ENCODE peak calls at places on chromosomes 13 and 19, in four cellular contexts. One of them, this sample, is unnamed.

GRCh38 chr19:39406656-39407393 is at the start of gene ZFP36:
- DNase-seq in A549: peak
- DNase-seq in HepG2: peak
- DNase-seq in GM12878: no peak
- DNase-seq in this sample: peak

GRCh38 chr19:10061717-10062310 is 24.3 kb upstream of the SHFL start:
- DNase-seq in A549: no peak
- DNase-seq in HepG2: no peak
- DNase-seq in GM12878: no peak
- DNase-seq in this sample: peak

GRCh38 chr13:59304596-59304995 is 859.1 kb downstream of the DIAPH3 start:
- DNase-seq in A549: no peak
- DNase-seq in HepG2: no peak
- DNase-seq in GM12878: no peak
- DNase-seq in this sample: no peak

GRCh38 chr13:44108345-44108858 is 228.7 kb downstream of the LACC1 start:
- DNase-seq in A549: peak
- DNase-seq in HepG2: peak
- DNase-seq in GM12878: no peak
- DNase-seq in this sample: no peak

GRCh38 chr19:38057954-38058690 is 151.1 kb downstream of the SIPA1L3 start:
- DNase-seq in A549: peak
- DNase-seq in HepG2: peak
- DNase-seq in GM12878: no peak
- DNase-seq in this sample: no peak

GRCh38 chr19:47778954-47779351 is 450 bp downstream of the SELENOW start:
- DNase-seq in A549: no peak
- DNase-seq in HepG2: no peak
- DNase-seq in GM12878: no peak
- DNase-seq in this sample: no peak

GRCh38 chr19:47650695-47651094 is 41.8 kb downstream of the BICRA start:
- DNase-seq in A549: no peak
- DNase-seq in HepG2: no peak
- DNase-seq in GM12878: no peak
- DNase-seq in this sample: no peak

GRCh38 chr19:6032827-6033226 is 54.9 kb upstream of the RANBP3 start:
- DNase-seq in A549: no peak
- DNase-seq in HepG2: no peak
- DNase-seq in GM12878: no peak
- DNase-seq in this sample: no peak

GRCh38 chr13:30906411-30906990 is 430 bp downstream of the MEDAG start:
- DNase-seq in A549: no peak
- DNase-seq in HepG2: no peak
- DNase-seq in GM12878: no peak
- DNase-seq in this sample: no peak

GRCh38 chr13:34044660-34045080 is 226.7 kb downstream of the RFC3 start:
- DNase-seq in A549: peak
- DNase-seq in HepG2: no peak
- DNase-seq in GM12878: no peak
- DNase-seq in this sample: no peak

GRCh38 chr13:108734676-108735075 is 105.3 kb downstream of the MYO16 start:
- DNase-seq in A549: peak
- DNase-seq in HepG2: no peak
- DNase-seq in GM12878: no peak
- DNase-seq in this sample: no peak

DNA sequence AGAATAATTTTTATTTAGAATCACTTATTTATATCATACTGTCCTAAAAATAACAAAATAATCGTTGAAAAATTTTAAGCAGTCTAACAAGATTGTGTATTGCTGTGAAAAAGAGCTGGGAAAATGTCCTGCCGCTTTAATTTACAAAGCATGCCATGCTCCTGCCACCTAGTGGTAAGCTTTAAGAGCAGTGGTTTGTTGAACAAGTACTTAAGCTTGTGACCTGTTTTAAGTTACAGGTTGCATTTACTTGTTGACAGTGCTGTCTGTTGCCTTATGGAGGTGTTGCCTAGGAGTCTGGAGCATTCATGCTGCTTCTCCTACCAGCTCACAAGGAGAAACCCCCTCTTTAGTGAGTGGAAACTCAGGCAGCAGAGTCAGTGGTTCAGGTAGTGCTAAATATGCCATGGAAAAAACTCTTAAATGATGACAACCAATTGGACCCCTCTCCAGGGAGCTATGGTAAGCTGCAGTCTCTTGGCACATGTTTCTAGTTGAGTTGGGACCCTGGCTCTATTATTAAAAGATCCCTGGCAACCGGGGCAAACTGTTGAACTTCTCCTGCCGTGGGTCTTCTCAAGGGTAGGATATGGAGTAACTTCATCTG is 68.4 kb downstream of the SPATA13 start:
- DNase-seq in A549: peak
- DNase-seq in HepG2: peak
- DNase-seq in GM12878: no peak
- DNase-seq in this sample: peak
- TF ChIP-seq POLR2AphosphoS2 in A549: no peak
- TF ChIP-seq POLR2AphosphoS2 in HepG2: no peak
- TF ChIP-seq POLR2AphosphoS2 in GM12878: no peak
- TF ChIP-seq POLR2AphosphoS2 in this sample: no peak

GRCh38 chr13:43005460-43006236 is 13.6 kb upstream of the EPSTI1 start:
- DNase-seq in A549: no peak
- DNase-seq in HepG2: peak
- DNase-seq in GM12878: no peak
- DNase-seq in this sample: no peak
- TF ChIP-seq POLR2AphosphoS2 in A549: no peak
- TF ChIP-seq POLR2AphosphoS2 in HepG2: no peak
- TF ChIP-seq POLR2AphosphoS2 in GM12878: no peak
- TF ChIP-seq POLR2AphosphoS2 in this sample: no peak

GRCh38 chr19:45440873-45441654 is 17.3 kb upstream of the ERCC1 start:
- DNase-seq in A549: no peak
- DNase-seq in HepG2: no peak
- DNase-seq in GM12878: no peak
- DNase-seq in this sample: peak

GRCh38 chr19:45444318-45445041 is 20.8 kb upstream of the ERCC1 start:
- DNase-seq in A549: peak
- DNase-seq in HepG2: peak
- DNase-seq in GM12878: no peak
- DNase-seq in this sample: peak

GRCh38 chr19:45442927-45443461 is 19.3 kb upstream of the ERCC1 start:
- DNase-seq in A549: no peak
- DNase-seq in HepG2: no peak
- DNase-seq in GM12878: no peak
- DNase-seq in this sample: peak

GRCh38 chr19:45443462-45444317 is 20.0 kb upstream of the ERCC1 start:
- DNase-seq in A549: peak
- DNase-seq in HepG2: peak
- DNase-seq in GM12878: no peak
- DNase-seq in this sample: peak

DNA sequence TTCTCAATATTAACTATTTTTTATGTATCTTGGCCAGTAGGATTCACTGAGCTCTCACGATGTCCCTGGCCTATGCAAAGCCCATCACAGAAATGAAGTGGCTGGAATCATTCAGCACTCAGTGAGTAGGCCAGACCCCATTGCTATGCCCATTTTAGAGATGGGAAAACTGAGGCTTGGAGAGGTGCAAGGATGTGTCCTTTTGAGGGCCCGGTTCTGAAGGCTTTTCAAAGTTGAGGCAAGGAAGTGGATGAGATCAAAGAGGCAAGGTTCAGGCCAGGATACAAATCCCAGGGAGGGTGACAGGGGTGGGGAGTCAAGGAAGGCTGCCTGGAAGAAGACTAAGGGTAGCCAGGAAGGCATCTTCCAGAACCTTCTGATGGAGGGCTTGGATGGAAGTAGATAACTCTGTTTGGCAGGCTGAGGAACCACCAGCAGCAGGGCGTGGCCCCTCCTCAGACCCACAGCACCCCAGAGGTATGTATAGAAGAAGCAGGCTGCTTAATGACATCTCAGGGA is 18.8 kb upstream of the ERCC1 start:
- DNase-seq in A549: no peak
- DNase-seq in HepG2: no peak
- DNase-seq in GM12878: no peak
- DNase-seq in this sample: no peak
- TF ChIP-seq POLR2AphosphoS2 in A549: no peak
- TF ChIP-seq POLR2AphosphoS2 in HepG2: no peak
- TF ChIP-seq POLR2AphosphoS2 in GM12878: no peak
- TF ChIP-seq POLR2AphosphoS2 in this sample: no peak

GRCh38 chr19:31140717-31141116 is 208.5 kb downstream of the TSHZ3 start:
- DNase-seq in A549: no peak
- DNase-seq in HepG2: no peak
- DNase-seq in GM12878: no peak
- DNase-seq in this sample: no peak
- TF ChIP-seq POLR2AphosphoS2 in A549: no peak
- TF ChIP-seq POLR2AphosphoS2 in HepG2: no peak
- TF ChIP-seq POLR2AphosphoS2 in GM12878: no peak
- TF ChIP-seq POLR2AphosphoS2 in this sample: no peak

DNA sequence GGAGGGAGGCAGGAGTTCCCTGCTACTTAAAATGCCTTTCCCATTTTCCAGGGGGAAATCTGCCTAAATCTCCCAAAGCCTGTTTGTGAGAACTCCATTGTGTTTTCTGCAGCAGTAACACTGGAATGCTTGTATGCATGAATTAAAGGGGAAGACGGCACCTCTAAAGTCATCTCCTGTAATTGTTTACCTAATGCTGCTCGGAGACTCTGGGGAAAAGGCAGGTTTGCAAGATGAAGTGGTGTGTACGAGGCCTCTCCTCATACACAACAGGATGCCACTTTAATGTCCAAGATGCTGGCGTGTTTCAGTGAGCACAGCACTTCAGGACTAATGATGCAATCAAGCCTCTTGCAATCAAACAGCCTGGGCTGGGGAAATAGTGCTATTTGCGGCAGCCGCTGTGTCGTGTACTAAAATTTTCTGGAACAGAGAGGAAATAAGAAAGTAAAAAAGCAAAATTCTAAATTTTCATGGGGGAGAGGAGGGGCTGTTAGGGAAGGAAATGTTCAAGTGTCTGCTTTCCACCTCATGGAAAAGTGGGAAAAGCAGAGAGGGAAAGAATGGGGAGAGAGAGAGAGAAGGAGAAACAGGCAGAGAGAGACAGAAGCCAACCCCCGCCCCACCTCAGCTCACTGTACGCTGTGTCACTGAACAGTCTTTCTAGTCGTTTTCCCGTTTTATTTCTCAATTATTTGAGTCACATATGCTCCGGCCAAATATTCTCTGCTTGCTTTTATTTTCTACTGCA is 32.9 kb downstream of the TSHZ3 start:
- DNase-seq in A549: no peak
- DNase-seq in HepG2: no peak
- DNase-seq in GM12878: no peak
- DNase-seq in this sample: no peak
- TF ChIP-seq POLR2AphosphoS2 in A549: no peak
- TF ChIP-seq POLR2AphosphoS2 in HepG2: no peak
- TF ChIP-seq POLR2AphosphoS2 in GM12878: no peak
- TF ChIP-seq POLR2AphosphoS2 in this sample: no peak

GRCh38 chr19:51708811-51709210 is 15.0 kb downstream of the HAS1 start:
- DNase-seq in A549: no peak
- DNase-seq in HepG2: no peak
- DNase-seq in GM12878: no peak
- DNase-seq in this sample: no peak

GRCh38 chr19:51704601-51705000 is 11.5 kb downstream of the SPACA6 start:
- DNase-seq in A549: no peak
- DNase-seq in HepG2: no peak
- DNase-seq in GM12878: no peak
- DNase-seq in this sample: no peak

GRCh38 chr19:51703655-51704515 is 10.8 kb downstream of the SPACA6 start:
- DNase-seq in A549: peak
- DNase-seq in HepG2: peak
- DNase-seq in GM12878: peak
- DNase-seq in this sample: peak

GRCh38 chr19:51706885-51707284 is 13.8 kb downstream of the SPACA6 start:
- DNase-seq in A549: no peak
- DNase-seq in HepG2: no peak
- DNase-seq in GM12878: no peak
- DNase-seq in this sample: no peak

GRCh38 chr19:51706296-51706695 is 13.2 kb downstream of the SPACA6 start:
- DNase-seq in A549: no peak
- DNase-seq in HepG2: no peak
- DNase-seq in GM12878: no peak
- DNase-seq in this sample: no peak
- TF ChIP-seq POLR2AphosphoS2 in A549: no peak
- TF ChIP-seq POLR2AphosphoS2 in HepG2: no peak
- TF ChIP-seq POLR2AphosphoS2 in GM12878: no peak
- TF ChIP-seq POLR2AphosphoS2 in this sample: no peak

GRCh38 chr19:50882188-50882587 is 8.9 kb downstream of the KLK2 start:
- DNase-seq in A549: no peak
- DNase-seq in HepG2: no peak
- DNase-seq in GM12878: no peak
- DNase-seq in this sample: no peak
- TF ChIP-seq POLR2AphosphoS2 in A549: no peak
- TF ChIP-seq POLR2AphosphoS2 in HepG2: no peak
- TF ChIP-seq POLR2AphosphoS2 in GM12878: no peak
- TF ChIP-seq POLR2AphosphoS2 in this sample: no peak

DNA sequence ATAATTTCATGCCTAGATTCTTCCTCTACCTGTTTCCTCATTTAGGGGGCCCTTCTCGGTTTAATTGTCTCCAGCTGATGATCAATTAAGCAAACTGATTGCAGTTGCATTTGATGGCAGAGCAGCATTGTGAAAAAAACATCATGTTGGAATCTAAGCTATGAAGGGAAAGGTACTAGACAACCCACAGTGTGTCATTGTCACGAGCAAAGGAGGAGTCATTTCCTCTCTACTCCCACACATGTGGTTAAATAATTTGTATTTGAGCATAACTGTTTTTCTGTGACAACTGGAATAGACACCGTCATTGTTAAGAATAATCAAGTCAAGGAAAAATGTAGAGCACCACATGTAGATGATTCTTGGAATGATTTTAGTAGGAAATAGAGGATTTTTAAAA is 240.3 kb downstream of the DCT start:
- DNase-seq in A549: no peak
- DNase-seq in HepG2: no peak
- DNase-seq in GM12878: no peak
- DNase-seq in this sample: no peak
- TF ChIP-seq POLR2AphosphoS2 in A549: no peak
- TF ChIP-seq POLR2AphosphoS2 in HepG2: no peak
- TF ChIP-seq POLR2AphosphoS2 in GM12878: no peak
- TF ChIP-seq POLR2AphosphoS2 in this sample: no peak

This sample was measured in K562.